ENCODE peak calls at places on chromosome 10, in nine cellular contexts. One of them, this sample, is unnamed. For H3K9me3, the result is how much of the 10 kb centered on the place peaks cover.

GRCh38 chr10:44752451-44753441 is 158.4 kb upstream of the TMEM72 start:
- DNase-seq in spleen: no peak
- DNase-seq in colonic mucosa: no peak
- DNase-seq in upper lobe of right lung: no peak
- DNase-seq in small intestine: no peak
- DNase-seq in CD8-positive, alpha-beta memory T cell: no peak
- DNase-seq in AG04450: peak
- DNase-seq in IMR-90: peak
- DNase-seq in neural progenitor cell: no peak
- DNase-seq in this sample: no peak

GRCh38 chr10:75272896-75273295 is 37.1 kb upstream of the COMTD1 start:
- DNase-seq in spleen: no peak
- DNase-seq in colonic mucosa: no peak
- DNase-seq in upper lobe of right lung: no peak
- DNase-seq in small intestine: no peak
- DNase-seq in CD8-positive, alpha-beta memory T cell: no peak
- DNase-seq in AG04450: no peak
- DNase-seq in IMR-90: no peak
- DNase-seq in neural progenitor cell: no peak
- DNase-seq in this sample: no peak

GRCh38 chr10:97768322-97769315 is 3.2 kb downstream of the SFRP5 start:
- DNase-seq in spleen: no peak
- DNase-seq in colonic mucosa: no peak
- DNase-seq in upper lobe of right lung: no peak
- DNase-seq in small intestine: no peak
- DNase-seq in CD8-positive, alpha-beta memory T cell: no peak
- DNase-seq in AG04450: no peak
- DNase-seq in IMR-90: no peak
- DNase-seq in neural progenitor cell: no peak
- DNase-seq in this sample: no peak

GRCh38 chr10:100043344-100043743 is 33.6 kb upstream of the DNMBP start:
- DNase-seq in spleen: no peak
- DNase-seq in colonic mucosa: no peak
- DNase-seq in upper lobe of right lung: no peak
- DNase-seq in small intestine: peak
- DNase-seq in CD8-positive, alpha-beta memory T cell: no peak
- DNase-seq in AG04450: no peak
- DNase-seq in IMR-90: no peak
- DNase-seq in neural progenitor cell: no peak
- DNase-seq in this sample: no peak

GRCh38 chr10:59465089-59465488 is 102.7 kb upstream of the FAM13C start:
- DNase-seq in spleen: no peak
- DNase-seq in colonic mucosa: no peak
- DNase-seq in upper lobe of right lung: no peak
- DNase-seq in small intestine: peak
- DNase-seq in CD8-positive, alpha-beta memory T cell: no peak
- DNase-seq in AG04450: peak
- DNase-seq in IMR-90: peak
- DNase-seq in neural progenitor cell: peak
- DNase-seq in this sample: no peak

GRCh38 chr10:58981846-58982245 is 194.6 kb upstream of the PHYHIPL start:
- DNase-seq in spleen: no peak
- DNase-seq in colonic mucosa: no peak
- DNase-seq in upper lobe of right lung: no peak
- DNase-seq in small intestine: no peak
- DNase-seq in CD8-positive, alpha-beta memory T cell: no peak
- DNase-seq in AG04450: no peak
- DNase-seq in IMR-90: no peak
- DNase-seq in neural progenitor cell: peak
- DNase-seq in this sample: no peak

GRCh38 chr10:126278846-126279245 is 109.4 kb downstream of the ADAM12 start:
- DNase-seq in spleen: no peak
- DNase-seq in colonic mucosa: no peak
- DNase-seq in upper lobe of right lung: no peak
- DNase-seq in small intestine: no peak
- DNase-seq in CD8-positive, alpha-beta memory T cell: no peak
- DNase-seq in AG04450: no peak
- DNase-seq in IMR-90: peak
- DNase-seq in neural progenitor cell: no peak
- DNase-seq in this sample: no peak

GRCh38 chr10:85862771-85863170 is 503.8 kb downstream of the GRID1 start:
- DNase-seq in spleen: no peak
- DNase-seq in colonic mucosa: no peak
- DNase-seq in upper lobe of right lung: no peak
- DNase-seq in small intestine: no peak
- DNase-seq in CD8-positive, alpha-beta memory T cell: no peak
- DNase-seq in AG04450: no peak
- DNase-seq in IMR-90: no peak
- DNase-seq in neural progenitor cell: no peak
- DNase-seq in this sample: no peak

GRCh38 chr10:30088178-30088577 is 28.8 kb upstream of the JCAD start:
- DNase-seq in spleen: no peak
- DNase-seq in colonic mucosa: no peak
- DNase-seq in upper lobe of right lung: no peak
- DNase-seq in small intestine: no peak
- DNase-seq in CD8-positive, alpha-beta memory T cell: no peak
- DNase-seq in AG04450: no peak
- DNase-seq in IMR-90: no peak
- DNase-seq in neural progenitor cell: peak
- DNase-seq in this sample: no peak

GRCh38 chr10:85917601-85918000 is 449.0 kb downstream of the GRID1 start:
- DNase-seq in spleen: no peak
- DNase-seq in colonic mucosa: no peak
- DNase-seq in upper lobe of right lung: no peak
- DNase-seq in small intestine: no peak
- DNase-seq in CD8-positive, alpha-beta memory T cell: no peak
- DNase-seq in AG04450: no peak
- DNase-seq in IMR-90: no peak
- DNase-seq in neural progenitor cell: no peak
- DNase-seq in this sample: no peak

GRCh38 chr10:71270301-71270777 is 48.7 kb upstream of the SLC29A3 start:
- DNase-seq in spleen: no peak
- DNase-seq in colonic mucosa: peak
- DNase-seq in upper lobe of right lung: no peak
- DNase-seq in small intestine: peak
- DNase-seq in CD8-positive, alpha-beta memory T cell: no peak
- DNase-seq in AG04450: no peak
- DNase-seq in IMR-90: peak
- DNase-seq in neural progenitor cell: peak
- DNase-seq in this sample: no peak

GRCh38 chr10:78966844-78967488 is 101.8 kb upstream of the ZMIZ1 start:
- DNase-seq in spleen: peak
- DNase-seq in colonic mucosa: no peak
- DNase-seq in upper lobe of right lung: no peak
- DNase-seq in small intestine: no peak
- DNase-seq in CD8-positive, alpha-beta memory T cell: no peak
- DNase-seq in AG04450: no peak
- DNase-seq in IMR-90: no peak
- DNase-seq in neural progenitor cell: no peak
- DNase-seq in this sample: no peak

GRCh38 chr10:107054469-107055156 is 109.9 kb downstream of the SORCS1 start:
- DNase-seq in spleen: no peak
- DNase-seq in colonic mucosa: no peak
- DNase-seq in upper lobe of right lung: no peak
- DNase-seq in small intestine: no peak
- DNase-seq in CD8-positive, alpha-beta memory T cell: no peak
- DNase-seq in AG04450: no peak
- DNase-seq in IMR-90: no peak
- DNase-seq in neural progenitor cell: no peak
- DNase-seq in this sample: no peak

GRCh38 chr10:132054564-132054963 is 11.2 kb upstream of the JAKMIP3 start:
- DNase-seq in spleen: peak
- DNase-seq in colonic mucosa: no peak
- DNase-seq in upper lobe of right lung: no peak
- DNase-seq in small intestine: no peak
- DNase-seq in CD8-positive, alpha-beta memory T cell: no peak
- DNase-seq in AG04450: no peak
- DNase-seq in IMR-90: no peak
- DNase-seq in neural progenitor cell: peak
- DNase-seq in this sample: no peak

GRCh38 chr10:60312818-60313588 is 76.7 kb downstream of the ANK3 start:
- DNase-seq in spleen: no peak
- DNase-seq in colonic mucosa: no peak
- DNase-seq in upper lobe of right lung: no peak
- DNase-seq in small intestine: no peak
- DNase-seq in CD8-positive, alpha-beta memory T cell: no peak
- DNase-seq in AG04450: no peak
- DNase-seq in IMR-90: peak
- DNase-seq in neural progenitor cell: no peak
- DNase-seq in this sample: no peak

GRCh38 chr10:79929409-79929904 is 19.4 kb downstream of the SFTPD start:
- DNase-seq in spleen: peak
- DNase-seq in colonic mucosa: peak
- DNase-seq in upper lobe of right lung: peak
- DNase-seq in small intestine: peak
- DNase-seq in CD8-positive, alpha-beta memory T cell: peak
- DNase-seq in AG04450: peak
- DNase-seq in IMR-90: peak
- DNase-seq in neural progenitor cell: peak
- DNase-seq in this sample: peak

GRCh38 chr10:11823122-11823988 is at the start of gene PROSER2:
- DNase-seq in spleen: peak
- DNase-seq in colonic mucosa: peak
- DNase-seq in upper lobe of right lung: peak
- DNase-seq in small intestine: peak
- DNase-seq in CD8-positive, alpha-beta memory T cell: peak
- DNase-seq in AG04450: no peak
- DNase-seq in IMR-90: peak
- DNase-seq in neural progenitor cell: peak
- DNase-seq in this sample: peak

GRCh38 chr10:34744590-34744989 is 70.5 kb downstream of the PARD3 start:
- DNase-seq in spleen: no peak
- DNase-seq in colonic mucosa: no peak
- DNase-seq in upper lobe of right lung: no peak
- DNase-seq in small intestine: no peak
- DNase-seq in CD8-positive, alpha-beta memory T cell: no peak
- DNase-seq in AG04450: no peak
- DNase-seq in IMR-90: no peak
- DNase-seq in neural progenitor cell: no peak
- DNase-seq in this sample: no peak

GRCh38 chr10:56142092-56142728 is 218.8 kb downstream of the ZWINT start:
- DNase-seq in spleen: no peak
- DNase-seq in colonic mucosa: no peak
- DNase-seq in upper lobe of right lung: no peak
- DNase-seq in small intestine: no peak
- DNase-seq in CD8-positive, alpha-beta memory T cell: no peak
- DNase-seq in AG04450: no peak
- DNase-seq in IMR-90: no peak
- DNase-seq in neural progenitor cell: no peak
- DNase-seq in this sample: no peak

GRCh38 chr10:133174689-133175263 is 14.8 kb downstream of the KNDC1 start:
- DNase-seq in spleen: no peak
- DNase-seq in colonic mucosa: no peak
- DNase-seq in upper lobe of right lung: no peak
- DNase-seq in small intestine: no peak
- DNase-seq in CD8-positive, alpha-beta memory T cell: no peak
- DNase-seq in AG04450: no peak
- DNase-seq in IMR-90: no peak
- DNase-seq in neural progenitor cell: no peak
- DNase-seq in this sample: no peak

GRCh38 chr10:37379991-37380390 is 254.6 kb downstream of the ANKRD30A start:
- DNase-seq in spleen: no peak
- DNase-seq in colonic mucosa: no peak
- DNase-seq in upper lobe of right lung: no peak
- DNase-seq in small intestine: no peak
- DNase-seq in CD8-positive, alpha-beta memory T cell: no peak
- DNase-seq in AG04450: no peak
- DNase-seq in IMR-90: no peak
- DNase-seq in neural progenitor cell: no peak
- DNase-seq in this sample: no peak

GRCh38 chr10:37384923-37385322 is 259.5 kb downstream of the ANKRD30A start:
- DNase-seq in spleen: no peak
- DNase-seq in colonic mucosa: no peak
- DNase-seq in upper lobe of right lung: no peak
- DNase-seq in small intestine: no peak
- DNase-seq in CD8-positive, alpha-beta memory T cell: no peak
- DNase-seq in AG04450: no peak
- DNase-seq in IMR-90: no peak
- DNase-seq in neural progenitor cell: no peak
- DNase-seq in this sample: no peak

GRCh38 chr10:37381271-37381670 is 255.9 kb downstream of the ANKRD30A start:
- DNase-seq in spleen: no peak
- DNase-seq in colonic mucosa: no peak
- DNase-seq in upper lobe of right lung: no peak
- DNase-seq in small intestine: no peak
- DNase-seq in CD8-positive, alpha-beta memory T cell: no peak
- DNase-seq in AG04450: no peak
- DNase-seq in IMR-90: no peak
- DNase-seq in neural progenitor cell: no peak
- DNase-seq in this sample: no peak
- H3K9me3 ChIP-seq in spleen: under half
- H3K9me3 ChIP-seq in colonic mucosa: under half
- H3K9me3 ChIP-seq in upper lobe of right lung: under half
- H3K9me3 ChIP-seq in small intestine: under half
- H3K9me3 ChIP-seq in CD8-positive, alpha-beta memory T cell: under half
- H3K9me3 ChIP-seq in AG04450: under half
- H3K9me3 ChIP-seq in IMR-90: under half
- H3K9me3 ChIP-seq in neural progenitor cell: under half
- H3K9me3 ChIP-seq in this sample: under half

GRCh38 chr10:128337860-128338378 is 211.7 kb upstream of the MKI67 start:
- DNase-seq in spleen: no peak
- DNase-seq in colonic mucosa: no peak
- DNase-seq in upper lobe of right lung: no peak
- DNase-seq in small intestine: no peak
- DNase-seq in CD8-positive, alpha-beta memory T cell: no peak
- DNase-seq in AG04450: no peak
- DNase-seq in IMR-90: no peak
- DNase-seq in neural progenitor cell: no peak
- DNase-seq in this sample: no peak
- H3K9me3 ChIP-seq in spleen: under half
- H3K9me3 ChIP-seq in colonic mucosa: under half
- H3K9me3 ChIP-seq in upper lobe of right lung: under half
- H3K9me3 ChIP-seq in small intestine: under half
- H3K9me3 ChIP-seq in CD8-positive, alpha-beta memory T cell: under half
- H3K9me3 ChIP-seq in AG04450: under half
- H3K9me3 ChIP-seq in IMR-90: under half
- H3K9me3 ChIP-seq in neural progenitor cell: under half
- H3K9me3 ChIP-seq in this sample: under half

DNA sequence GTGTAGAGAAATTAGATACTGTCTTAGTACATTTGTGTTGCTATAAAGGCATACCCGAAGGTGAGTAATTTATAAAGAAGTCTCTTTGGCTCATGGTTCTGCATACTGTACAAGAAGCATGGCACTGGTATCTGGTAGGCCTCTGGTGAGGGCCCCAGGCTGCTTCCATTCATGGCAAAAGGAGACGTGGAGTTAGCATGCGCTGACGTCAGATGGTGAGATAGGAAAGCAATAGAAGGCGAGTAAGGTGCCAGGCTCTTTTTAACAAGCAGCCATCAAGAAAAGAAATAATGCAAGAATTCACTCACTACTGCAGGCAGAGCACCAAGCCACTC is 38.1 kb downstream of the AKR1C8 start:
- DNase-seq in spleen: no peak
- DNase-seq in colonic mucosa: no peak
- DNase-seq in upper lobe of right lung: no peak
- DNase-seq in small intestine: no peak
- DNase-seq in CD8-positive, alpha-beta memory T cell: no peak
- DNase-seq in AG04450: no peak
- DNase-seq in IMR-90: no peak
- DNase-seq in neural progenitor cell: no peak
- DNase-seq in this sample: no peak
- H3K9me3 ChIP-seq in spleen: under half
- H3K9me3 ChIP-seq in colonic mucosa: under half
- H3K9me3 ChIP-seq in upper lobe of right lung: under half
- H3K9me3 ChIP-seq in small intestine: under half
- H3K9me3 ChIP-seq in CD8-positive, alpha-beta memory T cell: under half
- H3K9me3 ChIP-seq in AG04450: under half
- H3K9me3 ChIP-seq in IMR-90: under half
- H3K9me3 ChIP-seq in neural progenitor cell: under half
- H3K9me3 ChIP-seq in this sample: under half

GRCh38 chr10:37727491-37728352 is 129.7 kb downstream of the ZNF248 start:
- DNase-seq in spleen: no peak
- DNase-seq in colonic mucosa: no peak
- DNase-seq in upper lobe of right lung: no peak
- DNase-seq in small intestine: no peak
- DNase-seq in CD8-positive, alpha-beta memory T cell: no peak
- DNase-seq in AG04450: no peak
- DNase-seq in IMR-90: no peak
- DNase-seq in neural progenitor cell: no peak
- DNase-seq in this sample: no peak
- H3K9me3 ChIP-seq in spleen: under half
- H3K9me3 ChIP-seq in colonic mucosa: under half
- H3K9me3 ChIP-seq in upper lobe of right lung: under half
- H3K9me3 ChIP-seq in small intestine: under half
- H3K9me3 ChIP-seq in CD8-positive, alpha-beta memory T cell: under half
- H3K9me3 ChIP-seq in AG04450: under half
- H3K9me3 ChIP-seq in IMR-90: under half
- H3K9me3 ChIP-seq in neural progenitor cell: under half
- H3K9me3 ChIP-seq in this sample: under half

This sample was measured in T-helper 17 cell.